ENCODE peak calls at places on chromosomes 5 and 9, in six cellular contexts. K, M, G, E, H and U are unnamed samples.

GRCh38 chr5:14305045-14305444 is 161.9 kb downstream of the TRIO start:
- DNase-seq in G (peak; percentile 67), M (peak; percentile 48), E (no peak), H (peak; percentile 57), K (no peak), U (no peak)

GRCh38 chr9:134492281-134492691 is 149.3 kb upstream of the COL5A1 start:
- DNase-seq in M (peak; percentile 85), K (no peak), G (no peak), E (no peak), H (peak; percentile 97), U (peak; percentile 87)

GRCh38 chr9:129987047-129987446 is 55.9 kb downstream of the FNBP1 start:
- DNase-seq in G (no peak), E (no peak), H (no peak), K (no peak), M (no peak), U (no peak)

GRCh38 chr9:127814619-127815511 is 12.2 kb downstream of the FPGS start:
- DNase-seq in H (no peak), K (no peak), E (no peak), M (peak; percentile 2), G (no peak), U (no peak)

GRCh38 chr5:72185717-72186388 is 78.6 kb downstream of the MAP1B start:
- DNase-seq in H (peak; percentile 83), K (peak; percentile 41), G (no peak), E (no peak), M (no peak), U (no peak)

GRCh38 chr9:115267788-115268187 is 149.8 kb upstream of the TNC start:
- DNase-seq in H (peak; percentile 29), M (peak; percentile 43), K (no peak), G (peak; percentile 6), E (no peak), U (no peak)

GRCh38 chr9:124423155-124423554 is 7.9 kb upstream of the PSMB7 start:
- DNase-seq in G (no peak), E (no peak), M (no peak), K (no peak), H (no peak), U (no peak)

GRCh38 chr9:134435527-134436355 is 109.5 kb downstream of the RXRA start:
- DNase-seq in K (no peak), H (no peak), G (no peak), M (no peak), E (no peak), U (no peak)

GRCh38 chr5:123787136-123787535 is 275.2 kb downstream of the CSNK1G3 start:
- DNase-seq in G (no peak), E (no peak), M (no peak), K (no peak), H (no peak), U (no peak)

GRCh38 chr5:96022971-96023370 is 61.3 kb upstream of the ELL2 start:
- DNase-seq in E (no peak), G (no peak), H (no peak), M (no peak), K (no peak), U (no peak)

GRCh38 chr5:115855959-115856358 is 14.2 kb downstream of the AP3S1 start:
- DNase-seq in K (no peak), H (peak; percentile 54), G (no peak), M (no peak), E (no peak), U (no peak)

GRCh38 chr9:26856413-26857032 is 36.1 kb downstream of the CAAP1 start:
- DNase-seq in E (peak; percentile 81), K (peak; percentile 88), M (peak; percentile 61), H (peak; percentile 42), G (peak; percentile 29), U (no peak)

GRCh38 chr9:126885089-126885753 is 24.8 kb downstream of the ZBTB34 start:
- DNase-seq in H (peak; percentile 36), G (no peak), K (no peak), E (no peak), M (peak; percentile 72), U (no peak)

GRCh38 chr5:92942762-92943161 is 638.3 kb downstream of the NR2F1-AS1 start:
- DNase-seq in K (no peak), H (no peak), G (no peak), E (no peak), M (no peak), U (no peak)

GRCh38 chr9:15132107-15132506 is 174.9 kb downstream of the TTC39B start:
- DNase-seq in H (no peak), M (no peak), G (no peak), E (no peak), K (no peak), U (no peak)

GRCh38 chr5:116237917-116238502 is 153.2 kb downstream of the COMMD10 start:
- DNase-seq in M (no peak), H (peak; percentile 74), K (no peak), G (peak; percentile 20), E (peak; percentile 36), U (no peak)

GRCh38 chr9:77819672-77820071 is 171.6 kb upstream of the GNA14 start:
- DNase-seq in E (no peak), G (peak; percentile 9), H (peak; percentile 44), K (no peak), M (no peak), U (no peak)

GRCh38 chr9:109319072-109319630 is 1.7 kb downstream of the EPB41L4B start:
- DNase-seq in E (no peak), H (no peak), M (peak; percentile 44), K (peak; percentile 45), G (no peak), U (no peak)

GRCh38 chr9:76624381-76625048 is 139.7 kb upstream of the PCA3 start:
- DNase-seq in H (no peak), E (no peak), K (no peak), M (no peak), G (no peak), U (no peak)

GRCh38 chr9:134126373-134126772 is 9.5 kb upstream of the WDR5 start:
- DNase-seq in M (no peak), H (no peak), G (peak; percentile 1), K (no peak), E (no peak), U (no peak)

GRCh38 chr5:9544502-9545300 is 1.2 kb downstream of the SEMA5A start:
- DNase-seq in H (peak; percentile 79), K (peak; percentile 82), E (peak; percentile 38), G (peak; percentile 83), M (peak; percentile 92), U (peak; percentile 70)

GRCh38 chr9:70525553-70525952 is 111.1 kb upstream of the KLF9 start:
- DNase-seq in M (no peak), K (no peak), E (no peak), G (no peak), H (peak; percentile 51), U (no peak)

GRCh38 chr9:36039696-36040095 is 3.0 kb downstream of the RECK start:
- DNase-seq in G (no peak), E (no peak), M (no peak), K (no peak), H (peak; percentile 88), U (peak; percentile 21)

GRCh38 chr5:33241826-33242225 is 198.9 kb upstream of the TARS1 start:
- DNase-seq in G (no peak), E (no peak), M (no peak), K (peak; percentile 55), H (no peak), U (no peak)

GRCh38 chr9:109319631-109320233 is 1.1 kb downstream of the EPB41L4B start:
- DNase-seq in E (no peak), M (peak; percentile 52), G (no peak), K (peak; percentile 42), H (no peak), U (no peak)

GRCh38 chr5:68562308-68562707 is 346.8 kb downstream of the PIK3R1 start:
- DNase-seq in G (peak; percentile 72), K (peak; percentile 52), H (no peak), E (no peak), M (peak; percentile 80), U (no peak)